ENCODE peak calls at places on chromosome 13, in nine cellular contexts. O, G, K, T, F, C, Z, Q and A are unnamed samples.

GRCh38 chr13:23980160-23980551 is 82.9 kb upstream of the C1QTNF9B start:
- DNase-seq in G (no peak), C (peak), F (peak), Q (peak), Z (peak), T (peak), K (peak), O (peak), A (peak)

GRCh38 chr13:23743269-23743668 is 145.9 kb downstream of the MIPEP start:
- DNase-seq in K (no peak), C (no peak), Z (no peak), O (no peak), T (no peak), F (no peak), G (no peak), Q (no peak), A (no peak)

GRCh38 chr13:77429320-77430142 is 102.6 kb upstream of the MYCBP2 start:
- DNase-seq in Z (no peak), F (no peak), K (peak), T (no peak), C (no peak), O (no peak), G (peak), Q (no peak), A (no peak)

GRCh38 chr13:107799001-107799400 is 416.3 kb downstream of the LIG4 start:
- DNase-seq in K (no peak), T (peak), Q (no peak), G (no peak), Z (no peak), O (no peak), F (no peak), C (no peak), A (no peak)

GRCh38 chr13:90498096-90498495 is 849.4 kb upstream of the MIR17HG start:
- DNase-seq in Z (no peak), T (no peak), F (no peak), C (no peak), K (no peak), Q (no peak), G (no peak), O (no peak), A (no peak)

GRCh38 chr13:92137519-92137918 is 739.1 kb downstream of the GPC5 start:
- DNase-seq in T (no peak), G (no peak), C (no peak), Z (no peak), Q (no peak), F (no peak), K (peak), O (peak), A (no peak)

GRCh38 chr13:39106216-39106995 is 68.2 kb downstream of the NHLRC3 start:
- DNase-seq in K (no peak), Z (no peak), O (no peak), G (no peak), Q (no peak), F (no peak), C (no peak), T (no peak), A (peak)

GRCh38 chr13:64936879-64937278 is 2293.3 kb downstream of the PCDH9 start:
- DNase-seq in Z (no peak), K (no peak), O (no peak), C (no peak), G (no peak), F (no peak), Q (no peak), T (no peak), A (no peak)

GRCh38 chr13:106099765-106100164 is 435.7 kb downstream of the EFNB2 start:
- DNase-seq in K (no peak), O (no peak), G (no peak), F (no peak), T (no peak), Z (no peak), C (no peak), Q (no peak), A (no peak)

GRCh38 chr13:42781362-42781761 is at the start of gene FAM216B:
- DNase-seq in Q (no peak), G (no peak), Z (no peak), F (no peak), O (no peak), T (peak), C (no peak), K (no peak), A (no peak)

GRCh38 chr13:43023244-43023931 is at the start of gene DNAJC15:
- DNase-seq in C (peak), Q (peak), T (peak), F (peak), O (peak), G (peak), K (peak), Z (peak), A (peak)

GRCh38 chr13:30045916-30046704 is 195.7 kb upstream of the UBL3 start:
- DNase-seq in F (no peak), Q (no peak), K (peak), Z (no peak), T (peak), C (no peak), O (no peak), G (no peak), A (no peak)

GRCh38 chr13:26051231-26052135 is at the start of gene SHISA2:
- DNase-seq in T (peak), C (no peak), K (peak), Z (peak), O (peak), F (peak), Q (peak), G (no peak), A (peak)

GRCh38 chr13:29681859-29682258 is 86.4 kb upstream of the SLC7A1 start:
- DNase-seq in T (no peak), C (no peak), Q (no peak), F (no peak), O (no peak), K (peak), Z (no peak), G (no peak), A (no peak)

GRCh38 chr13:66154354-66154753 is 1075.8 kb downstream of the PCDH9 start:
- DNase-seq in C (no peak), Q (no peak), O (no peak), T (no peak), F (no peak), Z (no peak), G (no peak), K (no peak), A (no peak)

DNA sequence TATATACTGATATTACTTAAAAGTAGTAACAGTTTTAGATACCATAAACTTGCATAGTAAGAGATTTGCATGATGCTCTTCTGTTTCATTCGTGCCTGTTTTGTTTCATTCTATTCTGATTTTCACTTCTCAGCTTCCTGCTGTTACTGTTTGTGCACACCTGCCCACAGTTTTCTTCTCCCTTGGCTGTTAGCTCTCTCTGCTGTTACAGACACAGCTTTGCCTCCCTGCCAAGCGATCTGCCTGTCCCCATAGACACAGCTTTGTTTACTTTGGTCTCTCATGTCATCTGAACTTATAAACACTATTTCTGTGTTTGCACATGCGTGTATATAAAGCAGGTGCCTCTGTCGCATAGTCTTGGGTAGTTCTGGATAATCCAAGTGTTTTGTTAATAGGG is 21.4 kb upstream of the UPF3A start:
- DNase-seq in Q (no peak), F (no peak), G (peak), K (no peak), O (no peak), T (no peak), Z (no peak), C (no peak), A (no peak)
- TF ChIP-seq CTCF in Q (no peak), F (no peak), G (no peak), K (no peak), O (no peak), T (no peak), Z (no peak), C (no peak), A (no peak)

GRCh38 chr13:99959538-99960230 is 11.9 kb downstream of the ZIC5 start:
- DNase-seq in F (no peak), T (no peak), O (no peak), Z (no peak), C (no peak), G (no peak), K (no peak), Q (peak), A (no peak)

GRCh38 chr13:99956473-99957349 is 14.9 kb downstream of the ZIC5 start:
- DNase-seq in O (no peak), C (no peak), Z (no peak), T (no peak), Q (no peak), K (no peak), G (no peak), F (no peak), A (no peak)

GRCh38 chr13:99960663-99961440 is 10.7 kb downstream of the ZIC5 start:
- DNase-seq in G (no peak), F (no peak), O (no peak), Z (no peak), K (no peak), Q (peak), T (no peak), C (no peak), A (no peak)

GRCh38 chr13:99958402-99959126 is 13.0 kb downstream of the ZIC5 start:
- DNase-seq in G (no peak), Q (peak), O (no peak), Z (no peak), K (no peak), C (no peak), F (no peak), T (no peak), A (no peak)

GRCh38 chr13:99959127-99959529 is 12.4 kb downstream of the ZIC5 start:
- DNase-seq in Q (peak), Z (no peak), G (no peak), O (no peak), F (no peak), K (no peak), C (no peak), T (no peak), A (no peak)
- H3K4me3 ChIP-seq in Q (no peak), Z (no peak), G (no peak), O (no peak), F (no peak), K (no peak), C (no peak), T (no peak), A (no peak)

DNA sequence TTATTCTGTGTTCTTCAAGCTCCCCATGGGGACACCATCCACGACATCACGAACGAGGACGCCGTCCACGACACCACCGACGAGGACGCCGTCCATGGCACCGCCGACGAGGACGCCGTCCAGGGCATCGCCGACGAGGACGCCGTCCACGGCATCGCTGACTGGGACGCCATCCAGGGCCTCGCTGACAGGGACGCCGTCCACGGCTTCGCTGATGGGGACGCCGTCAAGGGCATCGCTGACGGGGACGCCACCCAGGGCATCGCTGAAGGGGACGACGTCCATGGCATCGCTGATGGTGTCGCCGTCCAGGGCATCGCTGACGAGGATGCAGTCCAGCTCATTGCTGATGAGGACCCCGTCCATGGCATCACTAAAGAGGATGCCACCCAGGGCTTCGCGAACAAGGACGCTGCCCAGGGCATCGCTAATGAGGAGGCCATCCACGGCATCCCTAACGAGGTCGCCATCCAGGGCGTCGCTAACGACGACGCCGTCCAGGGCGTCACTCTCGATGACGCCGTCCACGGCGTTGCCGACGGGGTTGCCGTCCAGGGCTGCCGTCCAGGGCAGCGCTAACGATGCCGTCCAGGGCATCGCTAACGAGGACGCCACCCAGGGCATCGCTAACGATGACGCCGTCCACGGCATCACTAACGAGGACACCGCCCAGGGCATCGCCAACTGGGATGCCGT is 949.2 kb downstream of the TUBA3C start:
- DNase-seq in G (no peak), Q (no peak), F (no peak), O (no peak), T (no peak), Z (no peak), K (no peak), C (no peak), A (no peak)
- TF ChIP-seq CTCF in G (no peak), Q (no peak), F (no peak), O (no peak), T (no peak), Z (no peak), K (no peak), C (no peak), A (no peak)

GRCh38 chr13:111007209-111007608 is 92.3 kb upstream of the ANKRD10 start:
- DNase-seq in Q (no peak), C (no peak), Z (no peak), O (no peak), G (no peak), K (no peak), T (no peak), F (no peak), A (no peak)
- H3K4me3 ChIP-seq in Q (no peak), C (no peak), Z (peak), O (no peak), G (no peak), K (no peak), T (no peak), F (no peak), A (no peak)

GRCh38 chr13:74794147-74794546 is 659.9 kb upstream of the KLF12 start:
- DNase-seq in T (no peak), K (peak), O (no peak), Q (no peak), Z (no peak), F (no peak), C (no peak), G (no peak), A (no peak)

GRCh38 chr13:74796126-74796643 is 662.0 kb upstream of the KLF12 start:
- DNase-seq in G (no peak), C (no peak), Q (no peak), Z (no peak), O (peak), F (no peak), T (no peak), K (peak), A (no peak)

GRCh38 chr13:74795526-74795925 is 661.3 kb upstream of the KLF12 start:
- DNase-seq in T (no peak), O (no peak), Q (no peak), Z (no peak), G (no peak), K (no peak), F (no peak), C (no peak), A (no peak)

GRCh38 chr13:74794582-74794981 is 660.4 kb upstream of the KLF12 start:
- DNase-seq in C (no peak), F (no peak), T (no peak), Q (no peak), G (no peak), K (peak), O (no peak), Z (no peak), A (no peak)
- TF ChIP-seq CTCF in C (no peak), F (no peak), T (peak), Q (no peak), G (no peak), K (peak), O (no peak), Z (no peak), A (no peak)

DNA sequence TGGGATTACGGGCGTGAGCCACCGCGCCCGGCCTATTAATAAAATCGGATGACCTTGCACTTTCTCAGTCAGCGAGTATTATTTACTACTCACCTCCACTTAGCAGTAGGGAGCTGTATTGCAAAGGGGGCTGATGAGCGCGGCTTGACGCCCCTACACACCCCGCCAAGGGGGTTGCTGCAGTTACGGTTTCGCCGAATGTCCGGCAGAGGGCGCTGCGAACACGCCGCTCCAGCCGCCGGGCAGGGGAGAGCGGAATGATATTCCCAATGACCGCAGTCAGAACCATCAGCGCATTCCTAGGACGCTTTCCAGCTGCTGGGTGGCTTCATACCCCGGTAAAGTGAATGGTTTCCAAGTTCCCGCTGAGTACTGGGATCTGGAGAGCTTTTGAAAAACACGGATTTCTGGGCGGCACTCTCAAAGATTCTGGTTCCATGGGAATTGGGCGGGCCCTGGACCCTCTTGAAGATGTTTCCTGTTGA is 30.0 kb upstream of the TPT1 start:
- DNase-seq in F (peak), Z (peak), T (peak), Q (peak), O (peak), G (no peak), C (peak), K (peak), A (peak)
- H3K4me3 ChIP-seq in F (no peak), Z (peak), T (no peak), Q (peak), O (peak), G (no peak), C (no peak), K (no peak), A (no peak)

DNA sequence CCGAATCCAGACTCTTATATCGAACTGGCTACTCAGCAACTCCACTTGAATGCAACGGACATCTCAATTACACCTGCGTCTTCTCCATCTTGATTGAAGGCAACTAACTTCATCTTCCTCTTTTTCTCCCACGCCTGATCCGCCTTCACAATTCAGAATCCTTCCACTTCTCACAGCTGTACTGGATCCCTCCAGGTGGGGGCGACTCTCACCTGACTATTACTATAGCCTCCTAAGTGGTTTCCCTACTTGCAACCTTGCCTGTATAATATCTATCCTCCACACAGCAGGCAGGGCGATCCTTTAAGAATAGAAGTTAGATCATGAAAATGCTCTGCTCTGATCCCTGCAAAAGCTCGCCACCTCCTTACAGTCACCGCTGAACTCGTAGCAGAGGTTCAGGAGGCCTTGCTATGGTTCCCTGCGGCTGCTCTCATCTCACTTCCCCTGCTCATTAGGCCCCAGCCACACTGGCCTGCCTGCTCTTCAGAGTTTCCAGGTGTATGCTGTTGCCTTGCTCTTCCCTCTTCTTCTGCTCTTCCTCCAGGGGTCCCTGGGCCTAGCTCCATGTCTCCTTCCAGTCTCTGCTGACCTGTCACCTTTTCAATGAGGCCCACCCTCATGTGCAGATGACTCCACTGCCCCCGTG is 31.9 kb downstream of the RFXAP start:
- DNase-seq in Z (no peak), F (no peak), C (no peak), Q (no peak), G (no peak), O (no peak), T (no peak), K (peak), A (no peak)
- TF ChIP-seq CTCF in Z (peak), F (peak), C (no peak), Q (no peak), G (peak), O (no peak), T (peak), K (peak), A (no peak)

GRCh38 chr13:98567140-98567539 is 9.8 kb downstream of the STK24 start:
- DNase-seq in K (no peak), T (no peak), C (no peak), Z (no peak), F (no peak), Q (no peak), G (no peak), O (no peak), A (no peak)

GRCh38 chr13:98563071-98563470 is 13.8 kb downstream of the STK24 start:
- DNase-seq in O (no peak), Q (no peak), C (no peak), F (no peak), G (no peak), T (no peak), Z (no peak), K (no peak), A (no peak)

GRCh38 chr13:98570929-98571372 is 6.0 kb downstream of the STK24 start:
- DNase-seq in C (peak), K (peak), F (no peak), T (no peak), G (peak), O (peak), Q (peak), Z (no peak), A (no peak)

GRCh38 chr13:98564204-98564603 is 12.7 kb downstream of the STK24 start:
- DNase-seq in O (no peak), Q (no peak), G (no peak), F (no peak), Z (no peak), K (no peak), C (no peak), T (no peak), A (no peak)

GRCh38 chr13:98565726-98566577 is 11.0 kb downstream of the STK24 start:
- DNase-seq in F (peak), Q (peak), O (no peak), T (no peak), C (peak), K (no peak), Z (peak), G (no peak), A (no peak)
- H3K4me3 ChIP-seq in F (no peak), Q (no peak), O (no peak), T (no peak), C (peak), K (no peak), Z (peak), G (peak), A (no peak)